ENCODE peak calls at places on chromosomes 12 and 14, in four cellular contexts. One of them, this sample, is unnamed.

GRCh38 chr14:60775296-60775695 is 40.7 kb downstream of the MNAT1 start:
- DNase-seq in GM10248: no peak
- DNase-seq in tibial artery: no peak
- DNase-seq in choroid plexus epithelial cell: peak
- DNase-seq in this sample: no peak

GRCh38 chr14:50342211-50343080 is 30.3 kb downstream of the DMAC2L start:
- DNase-seq in tibial artery: peak
- DNase-seq in choroid plexus epithelial cell: peak
- DNase-seq in GM10248: peak
- DNase-seq in this sample: peak

GRCh38 chr12:95107362-95107761 is 33.9 kb upstream of the NR2C1 start:
- DNase-seq in choroid plexus epithelial cell: peak
- DNase-seq in GM10248: no peak
- DNase-seq in tibial artery: no peak
- DNase-seq in this sample: no peak

GRCh38 chr12:28415755-28416154 is 225.5 kb downstream of the CCDC91 start:
- DNase-seq in tibial artery: no peak
- DNase-seq in GM10248: no peak
- DNase-seq in choroid plexus epithelial cell: peak
- DNase-seq in this sample: no peak

GRCh38 chr12:66035289-66035961 is 95.1 kb downstream of the LLPH start:
- DNase-seq in GM10248: no peak
- DNase-seq in choroid plexus epithelial cell: peak
- DNase-seq in tibial artery: no peak
- DNase-seq in this sample: no peak

GRCh38 chr14:30564868-30565248 is 5.9 kb downstream of the G2E3 start:
- DNase-seq in choroid plexus epithelial cell: no peak
- DNase-seq in GM10248: no peak
- DNase-seq in tibial artery: no peak
- DNase-seq in this sample: no peak

GRCh38 chr14:59013672-59014298 is 174.7 kb upstream of the DAAM1 start:
- DNase-seq in choroid plexus epithelial cell: peak
- DNase-seq in tibial artery: no peak
- DNase-seq in GM10248: no peak
- DNase-seq in this sample: no peak

GRCh38 chr14:100371773-100372172 is 48.6 kb downstream of the SLC25A47 start:
- DNase-seq in tibial artery: no peak
- DNase-seq in GM10248: no peak
- DNase-seq in choroid plexus epithelial cell: no peak
- DNase-seq in this sample: no peak

GRCh38 chr14:106010783-106011182 is 484.4 kb downstream of the TMEM121 start:
- DNase-seq in choroid plexus epithelial cell: no peak
- DNase-seq in tibial artery: no peak
- DNase-seq in GM10248: no peak
- DNase-seq in this sample: no peak

GRCh38 chr12:40986031-40986430 is 202.1 kb upstream of the PDZRN4 start:
- DNase-seq in tibial artery: no peak
- DNase-seq in choroid plexus epithelial cell: no peak
- DNase-seq in GM10248: no peak
- DNase-seq in this sample: no peak

GRCh38 chr14:30210630-30211029 is 283.0 kb upstream of the PRKD1 start:
- DNase-seq in tibial artery: no peak
- DNase-seq in GM10248: no peak
- DNase-seq in choroid plexus epithelial cell: no peak
- DNase-seq in this sample: no peak

GRCh38 chr14:49134940-49135339 is 451.2 kb downstream of the RPS29 start:
- DNase-seq in choroid plexus epithelial cell: no peak
- DNase-seq in GM10248: no peak
- DNase-seq in tibial artery: no peak
- DNase-seq in this sample: no peak

GRCh38 chr12:18676112-18676511 is 61.7 kb downstream of the PLCZ1 start:
- DNase-seq in tibial artery: no peak
- DNase-seq in GM10248: no peak
- DNase-seq in choroid plexus epithelial cell: no peak
- DNase-seq in this sample: no peak

GRCh38 chr12:119008691-119009221 is 27.4 kb downstream of the SRRM4 start:
- DNase-seq in choroid plexus epithelial cell: no peak
- DNase-seq in GM10248: no peak
- DNase-seq in tibial artery: no peak
- DNase-seq in this sample: no peak

GRCh38 chr14:96109956-96110355 is 70.8 kb downstream of the C14orf132 start:
- DNase-seq in choroid plexus epithelial cell: no peak
- DNase-seq in tibial artery: no peak
- DNase-seq in GM10248: no peak
- DNase-seq in this sample: no peak

GRCh38 chr12:52280319-52280795 is 5.9 kb downstream of the KRT86 start:
- DNase-seq in GM10248: no peak
- DNase-seq in tibial artery: peak
- DNase-seq in choroid plexus epithelial cell: peak
- DNase-seq in this sample: no peak

GRCh38 chr12:66584673-66585072 is 94.2 kb downstream of the GRIP1 start:
- DNase-seq in GM10248: no peak
- DNase-seq in tibial artery: no peak
- DNase-seq in choroid plexus epithelial cell: peak
- DNase-seq in this sample: no peak

GRCh38 chr14:22526210-22526609 is 62.8 kb downstream of the DAD1 start:
- DNase-seq in choroid plexus epithelial cell: no peak
- DNase-seq in tibial artery: no peak
- DNase-seq in GM10248: no peak
- DNase-seq in this sample: no peak

GRCh38 chr12:124740691-124741137 is 123.0 kb downstream of the SCARB1 start:
- DNase-seq in choroid plexus epithelial cell: peak
- DNase-seq in GM10248: peak
- DNase-seq in tibial artery: no peak
- DNase-seq in this sample: no peak

GRCh38 chr12:55716582-55717396 is 943 bp downstream of the BLOC1S1 start:
- DNase-seq in tibial artery: no peak
- DNase-seq in GM10248: no peak
- DNase-seq in choroid plexus epithelial cell: no peak
- DNase-seq in this sample: no peak

GRCh38 chr14:59360923-59361794 is 104.0 kb downstream of the GPR135 start:
- DNase-seq in GM10248: no peak
- DNase-seq in choroid plexus epithelial cell: peak
- DNase-seq in tibial artery: peak
- DNase-seq in this sample: no peak

GRCh38 chr14:76546426-76547221 is 170.7 kb downstream of the ESRRB start:
- DNase-seq in tibial artery: no peak
- DNase-seq in choroid plexus epithelial cell: no peak
- DNase-seq in GM10248: peak
- DNase-seq in this sample: peak

GRCh38 chr14:53109028-53109687 is 44.0 kb downstream of the DDHD1 start:
- DNase-seq in tibial artery: no peak
- DNase-seq in GM10248: peak
- DNase-seq in choroid plexus epithelial cell: no peak
- DNase-seq in this sample: no peak

GRCh38 chr14:48275301-48275700 is 599.9 kb upstream of the MDGA2 start:
- DNase-seq in tibial artery: no peak
- DNase-seq in GM10248: no peak
- DNase-seq in choroid plexus epithelial cell: no peak
- DNase-seq in this sample: no peak

GRCh38 chr14:94051115-94051514 is 25.0 kb downstream of the OTUB2 start:
- DNase-seq in choroid plexus epithelial cell: peak
- DNase-seq in GM10248: no peak
- DNase-seq in tibial artery: no peak
- DNase-seq in this sample: peak

GRCh38 chr12:26466709-26467108 is 271.3 kb downstream of the SSPN start:
- DNase-seq in tibial artery: no peak
- DNase-seq in GM10248: no peak
- DNase-seq in choroid plexus epithelial cell: peak
- DNase-seq in this sample: no peak

GRCh38 chr14:36241183-36241582 is 64.7 kb upstream of the PTCSC3 start:
- DNase-seq in tibial artery: no peak
- DNase-seq in choroid plexus epithelial cell: peak
- DNase-seq in GM10248: no peak
- DNase-seq in this sample: no peak

GRCh38 chr12:47886471-47887240 is 18.1 kb downstream of the VDR start:
- DNase-seq in tibial artery: no peak
- DNase-seq in choroid plexus epithelial cell: peak
- DNase-seq in GM10248: no peak
- DNase-seq in this sample: no peak

GRCh38 chr12:32586390-32586789 is 92.7 kb upstream of the DNM1L start:
- DNase-seq in choroid plexus epithelial cell: peak
- DNase-seq in GM10248: no peak
- DNase-seq in tibial artery: no peak
- DNase-seq in this sample: no peak

GRCh38 chr12:64824500-64825142 is at the start of gene TBC1D30:
- DNase-seq in GM10248: peak
- DNase-seq in choroid plexus epithelial cell: peak
- DNase-seq in tibial artery: no peak
- DNase-seq in this sample: peak

GRCh38 chr12:100661300-100661951 is 87.9 kb downstream of the GAS2L3 start:
- DNase-seq in GM10248: no peak
- DNase-seq in choroid plexus epithelial cell: peak
- DNase-seq in tibial artery: no peak
- DNase-seq in this sample: no peak

GRCh38 chr12:3456809-3457208 is 34.2 kb upstream of the PRMT8 start:
- DNase-seq in tibial artery: no peak
- DNase-seq in choroid plexus epithelial cell: no peak
- DNase-seq in GM10248: no peak
- DNase-seq in this sample: peak
- TF ChIP-seq CTCF in tibial artery: no peak
- TF ChIP-seq CTCF in choroid plexus epithelial cell: no peak
- TF ChIP-seq CTCF in GM10248: no peak
- TF ChIP-seq CTCF in this sample: no peak

GRCh38 chr12:7327913-7328312 is 24.0 kb downstream of the ACSM4 start:
- DNase-seq in choroid plexus epithelial cell: no peak
- DNase-seq in tibial artery: no peak
- DNase-seq in GM10248: no peak
- DNase-seq in this sample: no peak
- TF ChIP-seq CTCF in choroid plexus epithelial cell: no peak
- TF ChIP-seq CTCF in tibial artery: no peak
- TF ChIP-seq CTCF in GM10248: no peak
- TF ChIP-seq CTCF in this sample: no peak

DNA sequence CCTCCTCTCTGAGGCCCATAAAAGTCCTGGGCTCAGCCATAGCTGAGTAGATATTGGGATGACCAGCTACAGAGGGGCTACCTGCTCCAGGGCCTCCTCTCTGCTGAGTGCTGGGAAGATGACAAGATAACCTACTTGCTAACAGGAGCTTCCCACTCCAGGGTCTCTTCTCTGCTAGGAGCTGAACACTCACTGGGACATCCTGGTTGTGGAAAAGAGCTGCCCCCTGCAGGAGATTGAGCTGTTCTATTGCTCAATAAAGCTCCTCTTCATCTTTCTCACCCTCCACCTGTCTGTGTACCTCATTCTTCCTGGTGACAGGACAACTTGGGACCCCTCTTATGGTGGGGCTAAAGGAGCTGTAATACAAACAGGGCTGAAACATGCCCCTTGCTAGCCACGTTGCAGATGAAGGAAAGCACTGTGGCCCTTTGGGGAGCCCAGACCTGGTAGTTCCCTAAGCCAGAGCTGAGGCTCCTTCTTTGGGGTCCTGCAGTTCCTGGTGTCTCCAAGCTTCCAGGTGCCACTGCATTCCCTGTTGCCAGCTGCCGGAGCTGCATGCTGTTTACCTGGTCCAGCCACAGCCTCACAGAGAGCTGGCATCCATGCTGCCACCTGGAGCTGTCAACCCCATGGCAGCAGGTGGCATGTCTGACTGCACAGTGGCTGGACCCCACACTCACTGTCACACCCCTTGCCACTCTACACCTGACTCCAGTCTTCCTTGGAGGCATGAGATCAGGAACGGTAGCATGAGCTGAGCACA is 598.5 kb upstream of the LMO3 start:
- DNase-seq in GM10248: no peak
- DNase-seq in choroid plexus epithelial cell: no peak
- DNase-seq in tibial artery: no peak
- DNase-seq in this sample: no peak
- TF ChIP-seq CTCF in GM10248: no peak
- TF ChIP-seq CTCF in choroid plexus epithelial cell: no peak
- TF ChIP-seq CTCF in tibial artery: no peak
- TF ChIP-seq CTCF in this sample: no peak

GRCh38 chr12:90953956-90954421 is 987 bp downstream of the CCER1 start:
- DNase-seq in GM10248: no peak
- DNase-seq in tibial artery: no peak
- DNase-seq in choroid plexus epithelial cell: no peak
- DNase-seq in this sample: no peak
- TF ChIP-seq CTCF in GM10248: peak
- TF ChIP-seq CTCF in tibial artery: no peak
- TF ChIP-seq CTCF in choroid plexus epithelial cell: peak
- TF ChIP-seq CTCF in this sample: peak

DNA sequence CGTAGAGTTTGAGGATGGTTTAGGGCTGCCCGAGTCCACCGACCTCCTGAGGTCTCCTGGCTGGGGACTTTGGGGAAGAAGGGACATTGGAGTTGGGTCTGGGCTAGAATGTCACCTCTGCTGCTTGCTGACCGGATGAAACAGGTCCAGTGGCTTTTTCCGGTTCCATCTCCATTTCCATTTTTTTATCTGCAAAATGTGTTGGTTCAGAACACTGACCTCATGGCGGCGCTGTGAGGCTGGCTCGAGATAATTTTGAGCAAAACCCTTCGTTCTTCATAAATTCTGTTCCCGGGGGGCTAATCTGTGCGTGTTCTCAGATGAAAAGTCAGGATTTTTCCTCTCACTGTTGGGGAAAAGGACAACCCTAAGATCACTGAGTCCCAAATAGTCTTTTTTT is 11.7 kb upstream of the MYL2 start:
- DNase-seq in choroid plexus epithelial cell: peak
- DNase-seq in tibial artery: no peak
- DNase-seq in GM10248: no peak
- DNase-seq in this sample: peak
- TF ChIP-seq CTCF in choroid plexus epithelial cell: peak
- TF ChIP-seq CTCF in tibial artery: no peak
- TF ChIP-seq CTCF in GM10248: no peak
- TF ChIP-seq CTCF in this sample: peak

GRCh38 chr14:97185186-97185585 is 388.0 kb downstream of the VRK1 start:
- DNase-seq in tibial artery: no peak
- DNase-seq in choroid plexus epithelial cell: no peak
- DNase-seq in GM10248: no peak
- DNase-seq in this sample: peak
- TF ChIP-seq CTCF in tibial artery: no peak
- TF ChIP-seq CTCF in choroid plexus epithelial cell: no peak
- TF ChIP-seq CTCF in GM10248: peak
- TF ChIP-seq CTCF in this sample: peak

DNA sequence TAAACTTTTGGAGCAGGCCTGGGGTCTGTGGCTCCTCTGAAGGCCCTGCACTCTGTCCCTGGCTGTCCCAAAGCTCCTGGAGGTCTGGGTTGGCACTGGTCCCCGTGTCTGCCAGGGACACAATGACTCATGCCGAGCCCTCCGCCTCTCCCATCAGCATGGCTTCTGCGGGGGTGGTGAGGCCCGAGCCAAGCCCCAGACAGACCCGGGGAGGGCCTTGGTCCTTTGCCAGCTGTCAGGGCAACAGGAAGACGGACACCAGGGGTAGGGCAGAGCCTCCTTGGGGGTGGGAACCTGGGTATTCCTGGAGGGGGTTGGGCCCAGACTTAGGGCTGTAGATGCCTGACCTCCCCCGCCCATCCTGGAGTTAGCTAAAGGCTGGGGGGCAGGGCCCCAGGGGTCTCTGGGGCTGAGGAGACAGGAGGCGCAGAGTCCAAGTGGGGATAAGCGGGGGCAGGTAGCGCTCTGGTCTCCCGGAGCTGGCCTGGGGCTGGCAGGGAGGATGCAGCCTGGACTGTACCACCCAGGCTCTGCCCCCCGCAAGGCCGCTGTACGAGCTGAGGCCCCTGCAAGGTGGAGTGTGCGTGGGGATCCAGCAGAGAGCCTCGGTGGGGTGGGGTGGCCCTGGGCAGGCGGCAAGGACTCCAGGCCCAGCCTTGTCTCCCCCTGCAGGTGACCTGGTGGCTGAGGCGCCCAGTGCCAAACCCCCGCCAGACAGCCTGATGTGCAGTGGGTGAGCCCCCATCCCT is 16.4 kb upstream of the PUS1 start:
- DNase-seq in choroid plexus epithelial cell: peak
- DNase-seq in tibial artery: peak
- DNase-seq in GM10248: no peak
- DNase-seq in this sample: no peak
- TF ChIP-seq CTCF in choroid plexus epithelial cell: peak
- TF ChIP-seq CTCF in tibial artery: no peak
- TF ChIP-seq CTCF in GM10248: no peak
- TF ChIP-seq CTCF in this sample: no peak